ENCODE peak calls at places on chromosomes 2 and 18, in four cellular contexts. One of them, this sample, is unnamed.
A peak's percentile ranks its signal among the peaks of the same experiment; 100 is the strongest.

GRCh38 chr2:223053431-223054192 is 1.6 kb downstream of the KCNE4 start:
- DNase-seq in tibial nerve: no peak
- DNase-seq in cardiac fibroblast: peak; percentile 33
- DNase-seq in foreskin fibroblast: no peak
- DNase-seq in this sample: no peak

GRCh38 chr2:217617496-217618085 is 385.2 kb downstream of the TNS1 start:
- DNase-seq in tibial nerve: no peak
- DNase-seq in cardiac fibroblast: no peak
- DNase-seq in foreskin fibroblast: no peak
- DNase-seq in this sample: no peak

GRCh38 chr2:231526341-231527090 is 3.7 kb downstream of the NMUR1 start:
- DNase-seq in tibial nerve: no peak
- DNase-seq in foreskin fibroblast: no peak
- DNase-seq in cardiac fibroblast: no peak
- DNase-seq in this sample: no peak

GRCh38 chr2:237558918-237559645 is 7.3 kb upstream of the PRLH start:
- DNase-seq in cardiac fibroblast: peak; percentile 78
- DNase-seq in foreskin fibroblast: peak; percentile 93
- DNase-seq in tibial nerve: peak; percentile 92
- DNase-seq in this sample: peak; percentile 62

GRCh38 chr2:163734401-163734800 is 1.4 kb downstream of the FIGN start:
- DNase-seq in foreskin fibroblast: no peak
- DNase-seq in cardiac fibroblast: peak; percentile 22
- DNase-seq in tibial nerve: no peak
- DNase-seq in this sample: no peak

GRCh38 chr2:231934441-231935206 is 8.4 kb upstream of the NPPC start:
- DNase-seq in foreskin fibroblast: no peak
- DNase-seq in cardiac fibroblast: no peak
- DNase-seq in tibial nerve: no peak
- DNase-seq in this sample: no peak

GRCh38 chr2:11498543-11499034 is 32.6 kb upstream of the E2F6 start:
- DNase-seq in cardiac fibroblast: no peak
- DNase-seq in tibial nerve: peak; percentile 64
- DNase-seq in foreskin fibroblast: peak; percentile 60
- DNase-seq in this sample: no peak

GRCh38 chr2:12809526-12809925 is 92.8 kb downstream of the TRIB2 start:
- DNase-seq in cardiac fibroblast: no peak
- DNase-seq in tibial nerve: no peak
- DNase-seq in foreskin fibroblast: peak; percentile 27
- DNase-seq in this sample: peak; percentile 17

GRCh38 chr18:68417166-68417776 is 297.6 kb downstream of the TMX3 start:
- DNase-seq in foreskin fibroblast: peak; percentile 23
- DNase-seq in tibial nerve: no peak
- DNase-seq in cardiac fibroblast: peak; percentile 32
- DNase-seq in this sample: peak; percentile 24

GRCh38 chr2:207995887-207996286 is 29.4 kb downstream of the PLEKHM3 start:
- DNase-seq in cardiac fibroblast: no peak
- DNase-seq in foreskin fibroblast: peak; percentile 43
- DNase-seq in tibial nerve: no peak
- DNase-seq in this sample: no peak

GRCh38 chr18:31046916-31047315 is 4.4 kb upstream of the DSC3 start:
- DNase-seq in foreskin fibroblast: no peak
- DNase-seq in cardiac fibroblast: no peak
- DNase-seq in tibial nerve: no peak
- DNase-seq in this sample: peak; percentile 97

DNA sequence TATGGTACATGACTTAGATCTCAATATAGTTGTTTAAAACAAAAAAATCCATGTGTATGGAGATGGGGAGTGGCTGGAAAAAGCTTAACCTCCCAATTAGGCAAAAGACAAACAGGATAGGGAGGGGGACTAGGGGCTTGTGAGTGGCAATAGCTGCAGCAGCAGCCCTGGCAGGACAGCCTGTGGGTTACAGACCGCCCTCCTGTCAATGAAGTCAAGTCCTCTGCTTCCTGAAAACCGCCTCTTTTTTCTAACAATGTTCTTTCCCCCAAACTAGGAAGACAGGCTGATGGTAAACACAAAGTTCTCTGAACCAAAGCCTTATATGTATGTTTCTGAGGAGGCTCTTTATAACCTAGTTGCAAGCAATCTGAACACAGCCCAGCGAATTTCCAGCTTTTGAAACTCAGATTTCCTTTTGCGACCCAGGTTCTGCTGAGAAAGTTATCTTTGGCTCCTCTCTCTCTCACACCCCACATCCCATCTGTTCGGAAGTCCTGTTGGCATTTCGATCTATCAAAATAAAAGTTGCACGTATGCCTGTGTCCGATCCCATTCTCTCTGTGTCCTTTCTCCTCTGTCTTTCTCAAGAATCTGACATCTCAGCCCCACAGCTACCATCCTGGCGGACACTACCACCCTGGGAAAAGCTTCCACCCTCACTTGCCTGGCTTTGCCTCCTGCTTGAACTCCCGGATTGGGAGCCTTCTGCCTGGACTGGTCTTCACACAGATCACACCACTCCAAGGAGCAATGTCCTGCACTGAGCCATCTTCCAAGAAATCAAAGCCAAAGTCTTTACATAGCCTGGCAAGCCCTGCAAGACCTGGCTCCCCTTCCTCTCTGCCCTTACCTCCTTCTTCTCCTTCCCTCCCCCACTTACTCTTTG is 10.1 kb downstream of the ATP8B1 start:
- DNase-seq in tibial nerve: no peak
- DNase-seq in foreskin fibroblast: no peak
- DNase-seq in cardiac fibroblast: peak; percentile 46
- DNase-seq in this sample: no peak
- H3K4me3 ChIP-seq in tibial nerve: no peak overlapping the region
- H3K4me3 ChIP-seq in foreskin fibroblast: no peak overlapping the region
- H3K4me3 ChIP-seq in cardiac fibroblast: no peak overlapping the region
- H3K4me3 ChIP-seq in this sample: no peak overlapping the region

GRCh38 chr2:155815275-155815674 is 517.2 kb downstream of the NR4A2 start:
- DNase-seq in cardiac fibroblast: no peak
- DNase-seq in tibial nerve: no peak
- DNase-seq in foreskin fibroblast: no peak
- DNase-seq in this sample: no peak

GRCh38 chr2:155810411-155810810 is 522.1 kb downstream of the NR4A2 start:
- DNase-seq in foreskin fibroblast: no peak
- DNase-seq in cardiac fibroblast: no peak
- DNase-seq in tibial nerve: no peak
- DNase-seq in this sample: no peak

DNA sequence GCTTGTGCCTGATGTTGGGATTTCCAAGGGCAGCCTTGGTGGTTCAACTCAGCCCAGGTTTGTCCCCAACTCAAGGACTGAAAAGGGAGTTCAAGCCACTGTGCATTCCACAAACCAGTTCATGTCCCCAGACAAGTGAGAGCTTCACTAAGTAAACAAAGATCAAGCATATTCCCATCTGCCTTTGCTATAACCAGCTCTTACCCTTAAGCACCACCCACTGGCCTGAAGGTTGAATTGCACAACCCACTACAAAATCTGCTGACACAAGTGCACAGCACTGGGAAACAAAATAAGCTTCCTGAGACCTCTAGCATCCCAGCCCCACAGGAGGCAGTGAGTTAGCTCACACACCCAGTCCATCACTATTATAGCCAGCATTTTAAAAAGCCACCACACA is 516.7 kb downstream of the NR4A2 start:
- DNase-seq in cardiac fibroblast: no peak
- DNase-seq in tibial nerve: no peak
- DNase-seq in foreskin fibroblast: no peak
- DNase-seq in this sample: peak; percentile 68
- TF ChIP-seq CTCF in cardiac fibroblast: no peak
- TF ChIP-seq CTCF in tibial nerve: no peak
- TF ChIP-seq CTCF in foreskin fibroblast: no peak
- TF ChIP-seq CTCF in this sample: peak; percentile 61

GRCh38 chr18:46679846-46680598 is 23.0 kb upstream of the LOXHD1 start:
- DNase-seq in tibial nerve: no peak
- DNase-seq in cardiac fibroblast: no peak
- DNase-seq in foreskin fibroblast: no peak
- DNase-seq in this sample: no peak
- H3K4me3 ChIP-seq in tibial nerve: no peak overlapping the region
- H3K4me3 ChIP-seq in cardiac fibroblast: no peak overlapping the region
- H3K4me3 ChIP-seq in foreskin fibroblast: no peak overlapping the region
- H3K4me3 ChIP-seq in this sample: no peak overlapping the region

GRCh38 chr18:12376034-12376717 is 851 bp downstream of the AFG3L2 start:
- DNase-seq in tibial nerve: peak; percentile 7
- DNase-seq in foreskin fibroblast: peak; percentile 23
- DNase-seq in cardiac fibroblast: peak; percentile 36
- DNase-seq in this sample: peak; percentile 36

GRCh38 chr18:12373771-12374116 is 3.3 kb downstream of the AFG3L2 start:
- DNase-seq in foreskin fibroblast: no peak
- DNase-seq in cardiac fibroblast: no peak
- DNase-seq in tibial nerve: no peak
- DNase-seq in this sample: no peak

GRCh38 chr18:12374398-12374797 is 2.6 kb downstream of the AFG3L2 start:
- DNase-seq in cardiac fibroblast: no peak
- DNase-seq in tibial nerve: no peak
- DNase-seq in foreskin fibroblast: no peak
- DNase-seq in this sample: no peak

GRCh38 chr18:12376718-12377555 is at the start of gene AFG3L2:
- DNase-seq in foreskin fibroblast: peak; percentile 100
- DNase-seq in tibial nerve: peak; percentile 100
- DNase-seq in cardiac fibroblast: peak; percentile 99
- DNase-seq in this sample: no peak

DNA sequence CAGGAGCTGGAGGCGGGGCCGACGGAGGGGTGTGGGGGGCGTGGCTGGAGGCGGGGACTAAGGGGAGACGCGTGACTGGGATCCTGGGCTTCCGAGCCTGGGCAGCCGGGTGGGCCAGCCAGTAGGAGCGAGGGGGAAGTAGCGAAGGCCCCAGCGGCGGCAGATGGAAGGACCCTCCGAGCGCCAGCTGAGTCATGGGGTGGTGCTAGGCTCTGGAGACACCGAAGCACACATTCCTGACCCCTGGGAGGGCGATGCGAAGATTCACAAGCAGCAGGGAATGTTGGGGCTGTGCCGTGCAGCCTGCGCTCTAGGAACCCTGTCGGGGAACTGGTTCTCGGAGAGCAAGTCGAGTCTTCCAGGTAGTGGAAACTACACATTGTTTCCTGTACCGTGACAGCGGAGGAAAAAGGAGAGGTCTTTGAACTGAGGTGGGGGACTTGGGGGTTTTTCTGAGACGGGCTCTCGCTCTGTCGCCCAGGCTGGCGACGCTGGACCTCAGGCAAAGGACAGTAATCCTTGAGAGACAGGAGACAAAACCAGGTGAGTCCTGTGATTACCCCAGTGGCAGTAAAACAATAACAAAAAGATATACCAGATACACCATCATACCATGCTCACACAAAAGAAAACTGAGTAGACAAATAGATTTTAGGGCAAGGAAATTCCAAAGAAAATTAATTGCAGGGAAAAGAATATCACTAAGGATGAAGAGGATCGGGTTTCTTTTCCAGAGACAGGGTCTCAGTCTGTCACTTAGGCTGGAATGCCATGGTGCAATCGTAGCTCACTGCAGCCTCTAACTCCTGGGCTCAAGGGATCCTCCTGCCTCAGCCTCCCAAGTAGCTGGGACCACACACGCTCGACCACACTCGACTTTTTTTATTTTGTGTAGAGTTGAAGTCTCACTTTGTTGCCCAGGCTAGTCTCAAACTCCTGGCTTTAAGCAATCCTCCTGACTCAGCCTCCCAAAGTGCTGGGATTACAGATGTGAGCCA is 828 bp upstream of the AFG3L2 start:
- DNase-seq in cardiac fibroblast: no peak
- DNase-seq in tibial nerve: no peak
- DNase-seq in foreskin fibroblast: no peak
- DNase-seq in this sample: peak; percentile 99
- TF ChIP-seq CTCF in cardiac fibroblast: no peak
- TF ChIP-seq CTCF in tibial nerve: peak; percentile 16
- TF ChIP-seq CTCF in foreskin fibroblast: no peak
- TF ChIP-seq CTCF in this sample: peak; percentile 43

GRCh38 chr2:152320814-152321213 is 14.2 kb upstream of the FMNL2 start:
- DNase-seq in foreskin fibroblast: no peak
- DNase-seq in cardiac fibroblast: no peak
- DNase-seq in tibial nerve: no peak
- DNase-seq in this sample: no peak

GRCh38 chr2:152320166-152320565 is 14.8 kb upstream of the FMNL2 start:
- DNase-seq in tibial nerve: no peak
- DNase-seq in cardiac fibroblast: peak; percentile 46
- DNase-seq in foreskin fibroblast: peak; percentile 26
- DNase-seq in this sample: no peak

GRCh38 chr2:152326710-152327109 is 8.3 kb upstream of the FMNL2 start:
- DNase-seq in cardiac fibroblast: no peak
- DNase-seq in foreskin fibroblast: no peak
- DNase-seq in tibial nerve: no peak
- DNase-seq in this sample: no peak

GRCh38 chr2:152328013-152328412 is 7.0 kb upstream of the FMNL2 start:
- DNase-seq in cardiac fibroblast: no peak
- DNase-seq in tibial nerve: no peak
- DNase-seq in foreskin fibroblast: no peak
- DNase-seq in this sample: no peak

DNA sequence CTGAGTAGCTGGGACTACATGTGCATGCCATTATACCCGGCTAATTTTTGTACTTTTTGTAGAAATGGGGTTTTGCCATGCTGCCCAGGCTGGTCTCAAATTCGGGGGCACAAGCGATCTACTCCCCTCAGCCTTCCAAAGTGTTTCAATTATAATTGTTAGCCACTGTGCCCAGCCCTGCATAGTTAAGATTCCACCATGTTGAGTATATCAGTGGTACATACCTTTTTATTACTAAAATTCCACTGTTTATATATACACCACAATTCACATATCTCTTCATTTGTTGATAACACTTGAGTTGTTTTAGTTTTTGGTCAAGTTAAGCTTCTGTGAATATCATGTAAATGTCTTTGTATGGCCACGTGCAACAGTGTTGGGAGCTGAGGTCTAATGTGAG is 12.8 kb upstream of the FMNL2 start:
- DNase-seq in cardiac fibroblast: no peak
- DNase-seq in foreskin fibroblast: no peak
- DNase-seq in tibial nerve: no peak
- DNase-seq in this sample: no peak
- H3K4me3 ChIP-seq in cardiac fibroblast: no peak overlapping the region
- H3K4me3 ChIP-seq in foreskin fibroblast: no peak overlapping the region
- H3K4me3 ChIP-seq in tibial nerve: no peak overlapping the region
- H3K4me3 ChIP-seq in this sample: no peak overlapping the region

GRCh38 chr18:8329186-8329771 is 280.0 kb upstream of the RAB12 start:
- DNase-seq in tibial nerve: no peak
- DNase-seq in cardiac fibroblast: peak; percentile 72
- DNase-seq in foreskin fibroblast: peak; percentile 59
- DNase-seq in this sample: no peak

GRCh38 chr18:8326763-8327394 is 282.4 kb upstream of the RAB12 start:
- DNase-seq in tibial nerve: no peak
- DNase-seq in cardiac fibroblast: no peak
- DNase-seq in foreskin fibroblast: no peak
- DNase-seq in this sample: no peak

GRCh38 chr18:8322486-8322885 is 286.8 kb upstream of the RAB12 start:
- DNase-seq in cardiac fibroblast: no peak
- DNase-seq in tibial nerve: no peak
- DNase-seq in foreskin fibroblast: no peak
- DNase-seq in this sample: no peak

GRCh38 chr18:8319798-8320477 is 289.3 kb upstream of the RAB12 start:
- DNase-seq in foreskin fibroblast: peak; percentile 61
- DNase-seq in cardiac fibroblast: peak; percentile 47
- DNase-seq in tibial nerve: no peak
- DNase-seq in this sample: no peak

GRCh38 chr18:8324343-8325065 is 284.7 kb upstream of the RAB12 start:
- DNase-seq in foreskin fibroblast: no peak
- DNase-seq in cardiac fibroblast: no peak
- DNase-seq in tibial nerve: no peak
- DNase-seq in this sample: no peak
- TF ChIP-seq CTCF in foreskin fibroblast: peak; percentile 6
- TF ChIP-seq CTCF in cardiac fibroblast: no peak
- TF ChIP-seq CTCF in tibial nerve: no peak
- TF ChIP-seq CTCF in this sample: no peak

GRCh38 chr2:214386720-214387119 is 24.1 kb upstream of the VWC2L start:
- DNase-seq in foreskin fibroblast: no peak
- DNase-seq in cardiac fibroblast: no peak
- DNase-seq in tibial nerve: no peak
- DNase-seq in this sample: no peak
- H3K4me3 ChIP-seq in foreskin fibroblast: no peak overlapping the region
- H3K4me3 ChIP-seq in cardiac fibroblast: no peak overlapping the region
- H3K4me3 ChIP-seq in tibial nerve: no peak overlapping the region
- H3K4me3 ChIP-seq in this sample: no peak overlapping the region